ENCODE peak calls at places on chromosomes 7 and 10, in six cellular contexts. R is heart left ventricle, F is HCT116, B is transverse colon, N is suprapubic skin, Z is IMR-90. U is an unnamed sample.

GRCh38 chr7:496528-497295 is 22.9 kb downstream of the PDGFA start:
- DNase-seq in N (no peak), Z (no peak), B (no peak), F (no peak), R (peak; percentile 40), U (no peak)

GRCh38 chr10:93541402-93542357 is 24.8 kb upstream of the FFAR4 start:
- DNase-seq in N (no peak), F (peak; percentile 27), R (peak; percentile 70), Z (peak; percentile 46), B (peak; percentile 66), U (peak; percentile 23)

GRCh38 chr10:60967854-60968484 is 24.0 kb upstream of the RHOBTB1 start:
- DNase-seq in Z (no peak), B (no peak), N (no peak), F (no peak), R (no peak), U (no peak)

GRCh38 chr7:16770657-16771329 is 17.2 kb downstream of the TSPAN13 start:
- DNase-seq in B (no peak), Z (no peak), F (no peak), N (no peak), R (no peak), U (no peak)

GRCh38 chr7:32378991-32379390 is 111.2 kb downstream of the LSM5 start:
- DNase-seq in Z (no peak), F (no peak), R (no peak), B (no peak), N (no peak), U (no peak)

GRCh38 chr7:18547509-18548187 is 52.1 kb downstream of the HDAC9 start:
- DNase-seq in N (no peak), R (no peak), Z (no peak), F (no peak), B (no peak), U (no peak)

GRCh38 chr10:6567203-6567703 is 12.8 kb downstream of the PRKCQ start:
- DNase-seq in B (no peak), N (no peak), R (no peak), F (no peak), Z (no peak), U (no peak)

GRCh38 chr10:43415544-43415943 is 6.6 kb upstream of the HNRNPF start:
- DNase-seq in B (no peak), Z (no peak), F (no peak), R (no peak), N (no peak), U (no peak)

GRCh38 chr7:81025360-81025759 is 106.5 kb upstream of the SEMA3C start:
- DNase-seq in Z (no peak), F (no peak), B (no peak), R (no peak), N (no peak), U (no peak)

GRCh38 chr7:118467381-118467780 is 242.9 kb downstream of the ANKRD7 start:
- DNase-seq in F (no peak), N (no peak), R (no peak), B (no peak), Z (no peak), U (no peak)

GRCh38 chr7:40859965-40860543 is 725.2 kb downstream of the SUGCT start:
- DNase-seq in F (no peak), N (no peak), Z (no peak), B (no peak), R (no peak), U (no peak)

GRCh38 chr10:26780793-26781601 is 79.8 kb downstream of the ABI1 start:
- DNase-seq in Z (peak; percentile 95), R (no peak), N (no peak), B (no peak), F (peak; percentile 90), U (no peak)

GRCh38 chr7:140479739-140480084 is 407 bp upstream of the MKRN1 start:
- DNase-seq in B (no peak), R (no peak), F (no peak), Z (no peak), N (no peak), U (no peak)

GRCh38 chr7:140478361-140479061 is 794 bp downstream of the MKRN1 start:
- DNase-seq in Z (peak; percentile 27), B (peak; percentile 43), N (peak; percentile 79), R (peak; percentile 71), F (no peak), U (peak; percentile 38)

GRCh38 chr7:140476698-140477261 is 2.5 kb downstream of the MKRN1 start:
- DNase-seq in R (no peak), Z (no peak), B (no peak), F (no peak), N (no peak), U (no peak)

GRCh38 chr7:140475747-140476333 is 3.5 kb downstream of the MKRN1 start:
- DNase-seq in Z (peak; percentile 41), N (no peak), R (no peak), F (peak; percentile 31), B (peak; percentile 62), U (peak; percentile 40)

GRCh38 chr7:140479062-140479738 is at the start of gene MKRN1:
- DNase-seq in F (peak; percentile 92), Z (peak; percentile 90), B (peak; percentile 97), N (peak; percentile 97), R (peak; percentile 96), U (peak; percentile 80)
- TF ChIP-seq POLR2A in F (no peak), Z (peak; percentile 32), B (peak; percentile 91), N (peak; percentile 74), R (no peak), U (peak; percentile 73)

DNA sequence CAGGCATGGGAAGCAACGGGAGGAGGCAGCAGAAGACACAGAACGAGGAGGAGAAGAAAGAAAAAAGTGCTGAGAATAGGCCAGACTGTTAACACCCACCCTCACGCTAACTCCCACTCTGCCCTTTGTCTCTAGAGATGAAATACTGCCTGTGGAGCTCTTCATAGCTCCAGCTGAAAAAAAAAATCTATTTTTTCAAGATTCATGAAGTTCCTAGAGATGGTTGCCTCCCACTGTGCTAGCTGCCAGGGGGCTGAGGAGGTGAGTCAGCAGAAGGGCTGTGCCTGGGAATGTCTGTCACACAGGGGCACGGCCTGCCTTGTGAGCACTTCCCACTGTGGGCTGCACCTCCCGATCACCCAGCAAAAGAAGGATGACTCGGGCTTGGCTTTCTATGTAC is 144.5 kb downstream of the RNF216 start:
- DNase-seq in B (peak; percentile 62), N (peak; percentile 91), F (no peak), R (peak; percentile 64), Z (peak; percentile 90), U (peak; percentile 88)
- H3K27ac ChIP-seq in B (peak overlapping the region; percentile 79), N (peak overlapping the region; percentile 79), F (no peak overlapping the region), R (peak overlapping the region; percentile 17), Z (peak overlapping the region; percentile 79), U (peak overlapping the region; percentile 71)

DNA sequence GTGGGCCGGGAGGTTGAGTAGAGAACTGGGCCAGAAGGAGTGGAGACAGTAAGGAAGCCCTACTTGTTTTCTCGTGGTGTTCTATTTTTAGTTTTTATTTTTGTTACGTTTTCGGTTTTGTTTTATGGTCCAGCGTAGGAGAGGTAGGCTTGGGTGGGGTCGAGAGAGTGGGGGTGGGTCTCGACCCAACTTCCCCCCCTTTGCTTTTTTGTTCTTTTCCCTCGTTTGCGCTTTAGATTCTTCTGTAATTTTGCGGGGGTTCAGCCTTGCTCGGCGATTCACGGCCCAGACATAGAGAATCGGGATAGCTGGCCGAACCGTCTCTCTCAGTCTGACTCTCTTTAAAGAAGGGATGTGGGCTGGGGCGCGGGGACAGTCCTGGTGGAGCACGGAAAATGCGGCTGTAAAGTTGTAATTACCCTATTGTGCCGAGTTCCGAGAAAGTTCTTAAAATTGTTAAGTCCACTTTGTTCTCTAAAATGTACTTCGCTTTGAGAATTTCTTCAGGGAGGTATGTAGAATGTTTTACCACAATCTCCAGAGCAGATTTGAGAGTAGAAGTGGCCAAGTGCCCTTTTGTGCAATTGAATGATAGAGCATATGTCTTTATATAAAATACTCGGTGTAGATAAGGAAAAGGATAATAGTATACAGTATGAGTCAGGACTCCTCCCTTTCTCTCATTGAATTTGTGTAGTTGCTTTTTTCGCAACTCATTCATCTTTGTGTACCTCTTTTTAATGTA is 816 bp downstream of the DMTF1 start:
- DNase-seq in Z (peak; percentile 17), B (peak; percentile 33), N (no peak), R (peak; percentile 66), F (no peak), U (no peak)
- TF ChIP-seq POLR2A in Z (no peak), B (peak; percentile 59), N (no peak), R (no peak), F (no peak), U (no peak)

GRCh38 chr7:75953918-75954317 is 39.0 kb downstream of the POR start:
- DNase-seq in N (no peak), F (no peak), R (no peak), B (no peak), Z (no peak), U (no peak)

GRCh38 chr7:75953431-75953830 is 38.5 kb downstream of the POR start:
- DNase-seq in B (no peak), N (no peak), F (no peak), R (no peak), Z (no peak), U (no peak)

GRCh38 chr7:75948179-75948578 is 33.2 kb downstream of the POR start:
- DNase-seq in N (no peak), B (no peak), Z (no peak), F (no peak), R (no peak), U (no peak)

GRCh38 chr7:75951506-75951905 is 36.6 kb downstream of the POR start:
- DNase-seq in R (no peak), Z (peak; percentile 68), B (no peak), N (no peak), F (no peak), U (no peak)

GRCh38 chr7:75950111-75950681 is 35.2 kb downstream of the POR start:
- DNase-seq in B (no peak), R (no peak), F (no peak), Z (no peak), N (no peak), U (no peak)
- H3K27ac ChIP-seq in B (no peak overlapping the region), R (peak overlapping the region; percentile 79), F (no peak overlapping the region), Z (no peak overlapping the region), N (no peak overlapping the region), U (no peak overlapping the region)

DNA sequence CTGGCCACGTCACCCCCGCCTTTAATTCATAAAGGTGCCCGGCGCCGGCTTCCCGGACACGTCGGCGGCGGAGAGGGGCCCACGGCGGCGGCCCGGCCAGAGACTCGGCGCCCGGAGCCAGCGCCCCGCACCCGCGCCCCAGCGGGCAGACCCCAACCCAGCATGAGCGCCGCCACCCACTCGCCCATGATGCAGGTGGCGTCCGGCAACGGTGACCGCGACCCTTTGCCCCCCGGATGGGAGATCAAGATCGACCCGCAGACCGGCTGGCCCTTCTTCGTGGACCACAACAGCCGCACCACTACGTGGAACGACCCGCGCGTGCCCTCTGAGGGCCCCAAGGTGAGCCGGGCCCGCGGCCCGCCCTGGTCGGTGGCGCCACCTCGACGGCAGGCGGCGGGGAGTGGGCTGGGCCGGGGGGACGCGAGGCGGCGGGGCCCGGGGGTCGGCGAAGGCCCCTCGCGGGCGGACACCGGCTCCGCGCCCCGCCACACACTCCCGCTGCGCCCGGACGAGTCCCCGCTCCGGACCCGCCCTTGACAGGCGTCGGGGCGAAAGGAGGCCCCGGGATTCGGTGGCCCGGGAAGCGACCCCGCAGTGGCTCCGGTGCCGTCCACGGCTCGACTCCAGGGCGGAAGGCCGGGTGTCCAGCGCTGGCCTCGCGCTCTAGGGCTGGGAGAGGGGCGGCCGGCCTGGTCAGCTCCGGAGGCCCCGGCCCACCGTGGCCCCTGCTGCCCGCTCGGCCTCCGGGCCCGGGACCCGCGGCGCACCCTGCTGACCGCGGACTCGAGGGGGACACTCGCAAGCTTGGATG is 541 bp downstream of the BAG3 start:
- DNase-seq in R (peak; percentile 73), N (peak; percentile 85), B (peak; percentile 26), F (no peak), Z (no peak), U (no peak)
- TF ChIP-seq POLR2A in R (peak; percentile 90), N (peak; percentile 88), B (no peak), F (no peak), Z (no peak), U (peak; percentile 89)